ENCODE peak calls at places on chromosome 14, in five cellular contexts. A is fibroblast of mammary gland; G is ovary; D is activated CD4-positive, alpha-beta T cell treated with anti-CD3 and anti-CD28 coated beads, Interleukin-2, amount 10 ng/mL, durations not matched to agents 7 days and 5 days; L is fibroblast of the aortic adventitia. F is an unnamed sample.
A peak's percentile ranks its signal among the peaks of the same experiment; 100 is the strongest.

GRCh38 chr14:95998656-95999055 is 40.5 kb upstream of the C14orf132 start:
- DNase-seq in L (peak; percentile 71), D (no peak), G (no peak), A (peak; percentile 52), F (no peak)

GRCh38 chr14:93430889-93431670 is at the start of gene UNC79:
- DNase-seq in A (peak; percentile 5), L (peak; percentile 1), D (no peak), G (no peak), F (peak; percentile 39)

GRCh38 chr14:75831455-75831854 is 150.3 kb downstream of the TGFB3 start:
- DNase-seq in D (peak; percentile 73), L (peak; percentile 81), G (peak; percentile 79), A (peak; percentile 95), F (peak; percentile 42)

GRCh38 chr14:45658226-45658916 is 405.4 kb upstream of the MIS18BP1 start:
- DNase-seq in D (no peak), L (no peak), G (no peak), A (no peak), F (no peak)

GRCh38 chr14:101966742-101967141 is 2.4 kb downstream of the DYNC1H1 start:
- DNase-seq in D (no peak), L (no peak), G (no peak), A (no peak), F (no peak)

GRCh38 chr14:21071225-21072041 is 1.3 kb downstream of the ARHGEF40 start:
- DNase-seq in L (peak; percentile 93), A (peak; percentile 95), G (peak; percentile 86), D (peak; percentile 50), F (peak; percentile 77)

GRCh38 chr14:23153891-23154796 is 29.3 kb downstream of the SLC7A8 start:
- DNase-seq in L (peak; percentile 97), D (no peak), A (peak; percentile 93), G (peak; percentile 96), F (peak; percentile 98)

GRCh38 chr14:52871606-52872005 is 79.2 kb downstream of the FERMT2 start:
- DNase-seq in G (no peak), D (no peak), A (no peak), L (no peak), F (no peak)

GRCh38 chr14:105890474-105891220 is 364.3 kb downstream of the TMEM121 start:
- DNase-seq in D (no peak), G (peak; percentile 25), A (no peak), L (no peak), F (no peak)

GRCh38 chr14:55102141-55102547 is 26.9 kb upstream of the LGALS3 start:
- DNase-seq in D (peak; percentile 62), A (peak; percentile 100), G (peak; percentile 79), L (peak; percentile 100), F (peak; percentile 71)

GRCh38 chr14:61929651-61930050 is 167.4 kb downstream of the SNAPC1 start:
- DNase-seq in D (no peak), G (no peak), A (no peak), L (no peak), F (no peak)

GRCh38 chr14:56474419-56475022 is 105.1 kb upstream of the TMEM260 start:
- DNase-seq in A (peak; percentile 48), L (peak; percentile 66), G (no peak), D (peak; percentile 10), F (no peak)

GRCh38 chr14:104603623-104604401 is 760 bp downstream of the TMEM179 start:
- DNase-seq in L (no peak), D (no peak), G (peak; percentile 30), A (no peak), F (no peak)

GRCh38 chr14:73243341-73243740 is 6.0 kb downstream of the PAPLN start:
- DNase-seq in L (no peak), G (no peak), A (no peak), D (no peak), F (no peak)

GRCh38 chr14:89027097-89027740 is 202.8 kb downstream of the TTC8 start:
- DNase-seq in D (peak; percentile 48), L (peak; percentile 31), G (peak; percentile 79), A (peak; percentile 28), F (peak; percentile 54)

GRCh38 chr14:93986972-93987371 is 10.1 kb upstream of the CCDC197 start:
- DNase-seq in A (no peak), G (no peak), D (no peak), L (no peak), F (no peak)

GRCh38 chr14:96084796-96085195 is 45.6 kb downstream of the C14orf132 start:
- DNase-seq in L (no peak), D (no peak), G (no peak), A (no peak), F (no peak)

GRCh38 chr14:52583544-52583943 is 30.9 kb downstream of the GPR137C start:
- DNase-seq in D (no peak), L (peak; percentile 35), A (peak; percentile 53), G (no peak), F (no peak)

GRCh38 chr14:53034688-53035087 is 83.8 kb upstream of the FERMT2 start:
- DNase-seq in D (no peak), G (no peak), L (no peak), A (no peak), F (no peak)

GRCh38 chr14:31880935-31881334 is 196.2 kb upstream of the ARHGAP5 start:
- DNase-seq in D (no peak), A (peak; percentile 92), G (no peak), L (peak; percentile 83), F (no peak)

GRCh38 chr14:55580401-55581010 is 499 bp downstream of the KTN1 start:
- DNase-seq in G (peak; percentile 67), D (peak; percentile 60), L (no peak), A (no peak), F (peak; percentile 28)

GRCh38 chr14:99527026-99527425 is 45.8 kb downstream of the CCNK start:
- DNase-seq in G (no peak), D (no peak), A (no peak), L (no peak), F (no peak)

GRCh38 chr14:24369907-24370687 is 2.1 kb downstream of the NFATC4 start:
- DNase-seq in D (no peak), A (no peak), L (no peak), G (peak; percentile 53), F (no peak)

GRCh38 chr14:102622262-102622885 is 29.9 kb downstream of the RCOR1 start:
- DNase-seq in D (no peak), L (no peak), A (no peak), G (no peak), F (peak; percentile 40)

GRCh38 chr14:104522926-104523545 is 56.5 kb upstream of the C14orf180 start:
- DNase-seq in D (no peak), G (no peak), L (no peak), A (no peak), F (no peak)

GRCh38 chr14:73283592-73284379 is 46.5 kb downstream of the PAPLN start:
- DNase-seq in L (peak; percentile 38), A (peak; percentile 31), D (no peak), G (no peak), F (no peak)

GRCh38 chr14:101076451-101077220 is 173.1 kb upstream of the RTL1 start:
- DNase-seq in A (no peak), D (no peak), L (no peak), G (peak; percentile 34), F (peak; percentile 10)

GRCh38 chr14:61183486-61183885 is 97.7 kb downstream of the TMEM30B start:
- DNase-seq in G (no peak), L (peak; percentile 78), A (peak; percentile 38), D (no peak), F (no peak)

GRCh38 chr14:24665440-24665991 is 31.5 kb upstream of the GZMB start:
- DNase-seq in A (no peak), D (peak; percentile 39), G (no peak), L (no peak), F (no peak)

GRCh38 chr14:72999316-72999715 is 27.6 kb downstream of the ZFYVE1 start:
- DNase-seq in G (no peak), A (no peak), L (no peak), D (no peak), F (no peak)

GRCh38 chr14:76518366-76518765 is 142.4 kb downstream of the ESRRB start:
- DNase-seq in L (no peak), G (no peak), A (no peak), D (no peak), F (no peak)

GRCh38 chr14:99565383-99565782 is 38.6 kb downstream of the CCDC85C start:
- DNase-seq in L (no peak), G (no peak), A (no peak), D (no peak), F (no peak)

GRCh38 chr14:68042002-68042401 is 222.4 kb downstream of the RAD51B start:
- DNase-seq in G (no peak), L (no peak), D (no peak), A (no peak), F (no peak)

GRCh38 chr14:71187633-71188356 is 280.5 kb downstream of the PCNX1 start:
- DNase-seq in G (no peak), A (no peak), D (no peak), L (no peak), F (no peak)

GRCh38 chr14:75711796-75712211 is 50.8 kb downstream of the TTLL5 start:
- DNase-seq in L (peak; percentile 81), G (peak; percentile 55), A (peak; percentile 82), D (no peak), F (peak; percentile 57)

GRCh38 chr14:53881161-53881846 is 75.3 kb downstream of the BMP4 start:
- DNase-seq in A (no peak), D (no peak), G (no peak), L (no peak), F (no peak)

GRCh38 chr14:48391661-48392060 is 716.3 kb upstream of the MDGA2 start:
- DNase-seq in A (no peak), D (no peak), G (no peak), L (no peak), F (no peak)

GRCh38 chr14:69614592-69614991 is 3.2 kb downstream of the SUSD6 start:
- DNase-seq in G (no peak), A (no peak), D (no peak), L (no peak), F (peak; percentile 53)